ENCODE peak calls at places on chromosomes 5 and 9, in ten cellular contexts. J, I, F, C, N, Q, A, W, U and D are unnamed samples.

GRCh38 chr5:109690456-109691247 is 925 bp downstream of the MAN2A1 start:
- DNase-seq in W (peak; percentile 60), N (peak; percentile 37), F (peak; percentile 75), C (peak; percentile 84), A (peak; percentile 69), I (peak; percentile 73), J (peak; percentile 67), Q (peak; percentile 58), U (peak; percentile 68), D (no peak)

GRCh38 chr5:53019320-53019719 is 30.2 kb downstream of the ITGA2 start:
- DNase-seq in J (peak; percentile 87), N (no peak), W (no peak), Q (peak; percentile 56), C (peak; percentile 79), F (peak; percentile 82), A (no peak), U (no peak), I (no peak), D (no peak)

GRCh38 chr5:14122089-14122488 is 21.1 kb upstream of the TRIO start:
- DNase-seq in A (no peak), W (no peak), I (no peak), Q (no peak), C (no peak), F (no peak), U (no peak), N (no peak), J (no peak), D (no peak)

GRCh38 chr5:63401434-63402046 is 560.7 kb downstream of the HTR1A start:
- DNase-seq in J (peak; percentile 52), Q (peak; percentile 8), N (peak; percentile 66), U (peak; percentile 27), C (peak; percentile 39), A (peak; percentile 81), I (peak; percentile 23), F (peak; percentile 4), W (peak; percentile 78), D (no peak)

GRCh38 chr5:128559300-128560297 is 21.6 kb upstream of the FBN2 start:
- DNase-seq in J (peak; percentile 41), A (no peak), I (no peak), Q (no peak), U (no peak), W (no peak), N (no peak), C (no peak), F (no peak), D (no peak)

GRCh38 chr9:114621561-114621960 is 10.5 kb downstream of the TMEM268 start:
- DNase-seq in Q (no peak), N (no peak), J (no peak), F (no peak), C (no peak), I (no peak), W (no peak), U (no peak), A (no peak), D (no peak)

GRCh38 chr5:155728857-155729683 is 597.9 kb upstream of the SGCD start:
- DNase-seq in J (no peak), U (peak; percentile 25), N (peak; percentile 9), Q (no peak), I (no peak), F (peak; percentile 2), C (no peak), A (no peak), W (peak; percentile 19), D (peak; percentile 41)

GRCh38 chr5:78638423-78638822 is 10.1 kb downstream of the LHFPL2 start:
- DNase-seq in I (no peak), C (peak; percentile 97), J (peak; percentile 86), U (peak; percentile 64), A (peak; percentile 69), Q (peak; percentile 84), N (no peak), F (peak; percentile 96), W (no peak), D (no peak)

GRCh38 chr9:132114102-132114707 is 34.5 kb upstream of the MED27 start:
- DNase-seq in W (peak; percentile 88), F (peak; percentile 46), Q (peak; percentile 59), U (no peak), A (peak; percentile 85), N (peak; percentile 87), J (peak; percentile 29), C (peak; percentile 60), I (peak; percentile 42), D (no peak)

GRCh38 chr9:74500584-74500924 is 3.4 kb downstream of the RORB start:
- DNase-seq in C (no peak), N (no peak), W (peak; percentile 17), F (no peak), I (no peak), J (no peak), U (peak; percentile 24), A (no peak), Q (no peak), D (no peak)

DNA sequence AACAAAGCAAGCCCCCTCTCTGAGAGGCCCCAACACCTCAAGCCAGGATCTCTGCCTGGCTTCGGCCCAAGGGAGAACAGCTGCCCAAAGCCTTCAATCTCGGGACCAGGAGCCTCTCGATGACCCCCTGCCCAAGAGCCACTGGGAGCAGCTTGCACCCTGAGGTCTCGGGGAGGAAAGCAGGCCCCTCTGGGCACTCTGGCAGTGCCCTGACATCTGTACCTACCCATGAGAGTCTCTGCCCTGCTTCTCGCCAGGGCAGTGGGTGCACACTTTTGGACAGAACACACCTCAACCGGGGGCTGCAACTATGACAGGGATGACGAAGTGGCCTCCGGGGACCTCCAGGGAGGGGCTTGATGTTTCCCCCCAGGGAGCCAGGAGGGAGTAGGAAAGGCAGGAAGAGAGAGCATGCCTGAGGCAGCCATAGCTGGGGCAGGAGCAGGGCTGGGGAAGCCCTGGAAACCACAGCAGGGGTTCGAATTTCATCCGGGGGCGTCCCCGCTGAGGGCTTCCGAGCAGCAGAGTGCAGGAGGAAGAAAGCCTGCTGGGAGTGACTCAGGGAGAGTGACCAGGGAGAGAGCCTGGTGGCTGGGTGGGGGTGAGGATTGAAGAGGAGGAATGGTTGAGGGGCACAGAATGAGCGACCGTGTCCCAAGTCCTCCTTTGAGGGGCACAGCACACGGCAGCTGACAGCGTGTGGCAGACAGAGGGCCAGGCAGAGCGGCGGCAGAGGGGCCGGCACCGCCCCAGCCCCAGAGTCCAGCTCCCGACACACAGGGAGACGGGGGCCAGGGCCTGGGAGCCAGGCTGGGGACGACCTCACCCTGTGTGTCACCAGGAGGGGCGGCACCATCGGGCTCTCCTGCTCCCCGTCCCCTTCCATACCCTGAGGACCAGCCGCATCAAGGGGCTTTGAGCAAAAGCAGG is 1.8 kb downstream of the LPCAT1 start:
- DNase-seq in J (peak; percentile 69), W (no peak), C (peak; percentile 63), N (no peak), U (peak; percentile 62), I (no peak), A (no peak), Q (no peak), F (peak; percentile 70), D (no peak)
- TF ChIP-seq CTCF in J (no peak), W (no peak), C (no peak), N (no peak), U (no peak), I (no peak), A (no peak), Q (no peak), F (no peak), D (no peak)

GRCh38 chr5:141849371-141850182 is 28.6 kb downstream of the PCDH1 start:
- DNase-seq in I (peak; percentile 95), W (peak; percentile 89), J (peak; percentile 66), U (peak; percentile 95), F (peak; percentile 43), Q (peak; percentile 90), A (peak; percentile 95), C (peak; percentile 62), N (peak; percentile 89), D (peak; percentile 83)
- TF ChIP-seq CTCF in I (no peak), W (no peak), J (no peak), U (no peak), F (no peak), Q (no peak), A (no peak), C (no peak), N (peak; percentile 19), D (no peak)

DNA sequence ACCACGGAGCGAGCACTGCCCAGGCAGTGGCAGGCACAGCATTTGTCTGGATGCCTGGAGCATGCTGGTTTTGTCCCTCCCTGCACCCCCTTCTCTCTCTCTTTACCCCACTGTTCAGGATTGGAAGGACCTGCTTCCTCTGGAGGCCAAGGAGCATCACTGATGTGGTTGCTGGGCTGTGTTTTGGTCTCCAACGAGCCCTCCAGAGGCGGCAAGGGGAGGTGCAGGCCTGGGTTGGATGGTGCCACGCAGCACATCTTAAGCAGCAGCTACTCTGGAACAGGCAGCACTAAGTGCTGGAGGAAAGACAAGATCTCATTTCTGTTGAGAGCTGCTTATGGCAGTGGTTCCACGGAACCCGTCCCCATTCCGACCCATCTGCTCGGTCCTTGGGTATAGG is 139.6 kb downstream of the CMYA5 start:
- DNase-seq in C (no peak), J (peak; percentile 5), A (peak; percentile 44), W (peak; percentile 43), I (no peak), Q (peak; percentile 17), N (no peak), F (no peak), U (no peak), D (no peak)
- TF ChIP-seq CTCF in C (peak; percentile 28), J (peak; percentile 47), A (peak; percentile 65), W (peak; percentile 54), I (no peak), Q (no peak), N (peak; percentile 53), F (peak; percentile 5), U (peak; percentile 21), D (no peak)

GRCh38 chr9:136545966-136546696 is at the start of gene NOTCH1:
- DNase-seq in W (peak; percentile 94), A (peak; percentile 88), Q (peak; percentile 85), N (peak; percentile 83), J (peak; percentile 75), C (peak; percentile 84), I (peak; percentile 91), U (peak; percentile 88), F (peak; percentile 83), D (peak; percentile 97)

GRCh38 chr9:136543830-136544548 is 1.9 kb downstream of the NOTCH1 start:
- DNase-seq in I (peak; percentile 61), F (no peak), W (no peak), N (peak; percentile 43), Q (no peak), C (no peak), U (no peak), A (no peak), J (no peak), D (no peak)

GRCh38 chr9:136545065-136545965 is 533 bp downstream of the NOTCH1 start:
- DNase-seq in I (no peak), J (no peak), A (no peak), C (no peak), W (no peak), F (no peak), U (peak; percentile 65), Q (no peak), N (no peak), D (no peak)

GRCh38 chr9:136543280-136543679 is 2.6 kb downstream of the NOTCH1 start:
- DNase-seq in U (no peak), N (no peak), C (no peak), F (no peak), Q (no peak), I (no peak), A (no peak), J (no peak), W (no peak), D (no peak)

DNA sequence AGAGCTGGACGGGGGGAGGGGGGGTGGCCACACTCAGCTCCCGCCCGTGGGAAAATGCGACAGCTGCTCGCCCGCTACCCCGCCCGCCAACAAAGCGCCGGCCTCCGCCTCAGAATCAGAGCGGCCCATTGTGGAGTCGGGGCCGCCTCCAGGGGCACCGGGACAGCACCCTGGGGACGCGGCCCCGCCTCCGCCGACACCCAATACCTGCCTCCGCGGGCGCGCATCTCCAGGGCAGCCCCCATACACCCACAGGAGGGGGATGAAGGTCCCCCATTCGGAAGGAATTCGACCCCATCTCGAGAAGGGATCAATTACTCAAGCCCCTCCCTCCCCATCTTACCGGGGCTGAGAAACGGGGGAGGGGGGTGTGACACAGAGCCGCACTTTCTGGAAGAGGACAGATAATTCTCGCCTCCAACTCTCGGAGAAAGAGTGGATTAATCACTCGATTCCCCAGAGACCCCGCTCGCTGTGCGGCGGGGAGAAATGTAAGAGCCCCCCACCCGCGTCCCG is 1.2 kb downstream of the NOTCH1 start:
- DNase-seq in N (peak; percentile 39), I (peak; percentile 71), W (no peak), J (no peak), Q (peak; percentile 43), C (no peak), F (no peak), U (peak; percentile 63), A (peak; percentile 44), D (no peak)
- TF ChIP-seq CTCF in N (no peak), I (no peak), W (no peak), J (no peak), Q (no peak), C (no peak), F (no peak), U (no peak), A (no peak), D (no peak)